ENCODE peak calls at places on chromosome 2, in seven cellular contexts. F is left kidney; H is amniotic stem cell; V is T-helper 9 cell; O is activated T-cell treated with anti-CD3 and anti-CD28 coated beads, Interleukin-2, amount 50 U/mL, for 72 hours; U is NB4; I is stimulated activated naive CD8-positive, alpha-beta T cell treated with anti-CD3 and anti-CD28 coated beads, Interleukin-15, Interleukin-2, amounts not matched to agents 100 U/mL and 50 U/mL, for 24 hours. N is an unnamed sample.

GRCh38 chr2:45013229-45014015 is 4.2 kb upstream of the SIX2 start:
- DNase-seq in F (peak; percentile 58), H (no peak), V (no peak), O (no peak), U (no peak), I (peak; percentile 12), N (no peak)

GRCh38 chr2:190169221-190170072 is 106.9 kb upstream of the MSTN start:
- DNase-seq in F (no peak), H (no peak), V (no peak), O (no peak), U (no peak), I (no peak), N (no peak)

GRCh38 chr2:136242687-136243277 is 124.8 kb upstream of the CXCR4 start:
- DNase-seq in F (no peak), H (no peak), V (peak; percentile 18), O (peak; percentile 83), U (peak; percentile 44), I (peak; percentile 53), N (peak; percentile 83)

GRCh38 chr2:196399736-196400691 is 228.6 kb upstream of the STK17B start:
- DNase-seq in F (peak; percentile 33), H (peak; percentile 85), V (no peak), O (no peak), U (peak; percentile 75), I (no peak), N (no peak)

GRCh38 chr2:170321526-170321925 is 143.6 kb downstream of the MYO3B start:
- DNase-seq in F (no peak), H (no peak), V (no peak), O (no peak), U (no peak), I (no peak), N (no peak)

GRCh38 chr2:110747522-110748488 is 15.4 kb downstream of the ACOXL start:
- DNase-seq in F (no peak), H (no peak), V (no peak), O (no peak), U (no peak), I (no peak), N (peak; percentile 25)

GRCh38 chr2:213149332-213149875 is 2.0 kb downstream of the IKZF2 start:
- DNase-seq in F (peak; percentile 8), H (no peak), V (no peak), O (no peak), U (no peak), I (no peak), N (no peak)

GRCh38 chr2:169041594-169041993 is 10.5 kb upstream of the ABCB11 start:
- DNase-seq in F (no peak), H (no peak), V (no peak), O (no peak), U (no peak), I (no peak), N (no peak)

GRCh38 chr2:74552914-74553811 is 579 bp downstream of the LOXL3 start:
- DNase-seq in F (peak; percentile 67), H (no peak), V (no peak), O (no peak), U (peak; percentile 52), I (no peak), N (no peak)

GRCh38 chr2:122167561-122167960 is 412.1 kb downstream of the TSN start:
- DNase-seq in F (peak; percentile 92), H (no peak), V (no peak), O (no peak), U (no peak), I (no peak), N (no peak)

GRCh38 chr2:226515344-226516055 is 284.1 kb downstream of the IRS1 start:
- DNase-seq in F (no peak), H (no peak), V (no peak), O (no peak), U (no peak), I (no peak), N (no peak)

GRCh38 chr2:197113221-197113831 is 186.8 kb upstream of the PGAP1 start:
- DNase-seq in F (no peak), H (peak; percentile 23), V (no peak), O (no peak), U (peak; percentile 48), I (no peak), N (no peak)

GRCh38 chr2:186543561-186544131 is 46.2 kb upstream of the ITGAV start:
- DNase-seq in F (peak; percentile 5), H (no peak), V (no peak), O (no peak), U (no peak), I (no peak), N (no peak)

GRCh38 chr2:136714452-136714951 is 50.8 kb upstream of the THSD7B start:
- DNase-seq in F (no peak), H (no peak), V (no peak), O (no peak), U (no peak), I (no peak), N (no peak)

GRCh38 chr2:15778529-15779219 is 161.7 kb upstream of the MYCN start:
- DNase-seq in F (no peak), H (no peak), V (no peak), O (no peak), U (no peak), I (no peak), N (no peak)

GRCh38 chr2:67564626-67565025 is 167.5 kb downstream of the ETAA1 start:
- DNase-seq in F (no peak), H (no peak), V (no peak), O (no peak), U (no peak), I (no peak), N (no peak)

GRCh38 chr2:75224636-75225094 is 25.3 kb upstream of the TACR1 start:
- DNase-seq in F (no peak), H (no peak), V (no peak), O (no peak), U (no peak), I (no peak), N (no peak)

GRCh38 chr2:62287895-62288589 is 92.1 kb downstream of the B3GNT2 start:
- DNase-seq in F (peak; percentile 51), H (no peak), V (peak; percentile 39), O (peak; percentile 79), U (peak; percentile 51), I (peak; percentile 83), N (peak; percentile 76)

GRCh38 chr2:237431372-237431771 is 17.4 kb upstream of the COL6A3 start:
- DNase-seq in F (no peak), H (no peak), V (no peak), O (no peak), U (no peak), I (peak; percentile 27), N (peak; percentile 49)

GRCh38 chr2:60710707-60711106 is 45.4 kb upstream of the PAPOLG start:
- DNase-seq in F (no peak), H (no peak), V (no peak), O (no peak), U (peak; percentile 26), I (no peak), N (no peak)

GRCh38 chr2:120310136-120310535 is 35.8 kb upstream of the INHBB start:
- DNase-seq in F (no peak), H (no peak), V (no peak), O (no peak), U (no peak), I (no peak), N (no peak)

GRCh38 chr2:143428700-143429099 is 299.5 kb downstream of the ARHGAP15 start:
- DNase-seq in F (no peak), H (no peak), V (no peak), O (no peak), U (no peak), I (peak; percentile 11), N (no peak)

GRCh38 chr2:86054539-86055082 is 51.1 kb downstream of the POLR1A start:
- DNase-seq in F (no peak), H (no peak), V (no peak), O (no peak), U (no peak), I (no peak), N (no peak)

GRCh38 chr2:15142069-15142689 is 419.0 kb downstream of the NBAS start:
- DNase-seq in F (peak; percentile 72), H (no peak), V (peak; percentile 28), O (peak; percentile 86), U (peak; percentile 12), I (peak; percentile 68), N (peak; percentile 89)

GRCh38 chr2:46650556-46651001 is 171.2 kb downstream of the TMEM247 start:
- DNase-seq in F (peak; percentile 88), H (peak; percentile 72), V (peak; percentile 51), O (peak; percentile 66), U (peak; percentile 88), I (peak; percentile 62), N (peak; percentile 72)

GRCh38 chr2:38887347-38887746 is 2.3 kb upstream of the ARHGEF33 start:
- DNase-seq in F (no peak), H (no peak), V (no peak), O (no peak), U (no peak), I (no peak), N (no peak)

GRCh38 chr2:62705859-62706720 is 577 bp downstream of the EHBP1 start:
- DNase-seq in F (peak; percentile 88), H (peak; percentile 33), V (no peak), O (no peak), U (peak; percentile 77), I (peak; percentile 48), N (peak; percentile 53)

GRCh38 chr2:61011649-61012048 is 5.9 kb upstream of the PEX13 start:
- DNase-seq in F (no peak), H (no peak), V (no peak), O (no peak), U (peak; percentile 27), I (no peak), N (no peak)

GRCh38 chr2:5401258-5401657 is 290.9 kb upstream of the SOX11 start:
- DNase-seq in F (no peak), H (no peak), V (no peak), O (no peak), U (no peak), I (no peak), N (no peak)

GRCh38 chr2:10912076-10912731 is 470 bp downstream of the KCNF1 start:
- DNase-seq in F (peak; percentile 63), H (no peak), V (no peak), O (no peak), U (no peak), I (no peak), N (no peak)

GRCh38 chr2:118061135-118061955 is 26.9 kb upstream of the INSIG2 start:
- DNase-seq in F (peak; percentile 21), H (no peak), V (no peak), O (no peak), U (peak; percentile 85), I (no peak), N (no peak)

GRCh38 chr2:233915133-233915532 is 2.0 kb upstream of the TRPM8 start:
- DNase-seq in F (no peak), H (no peak), V (no peak), O (no peak), U (no peak), I (no peak), N (no peak)

GRCh38 chr2:71129114-71129890 is 727 bp downstream of the MCEE start:
- DNase-seq in F (peak; percentile 26), H (no peak), V (no peak), O (no peak), U (peak; percentile 13), I (no peak), N (no peak)

GRCh38 chr2:27306136-27306535 is 2.1 kb downstream of the UCN start:
- DNase-seq in F (no peak), H (no peak), V (no peak), O (no peak), U (no peak), I (no peak), N (no peak)